ENCODE peak calls at places on chromosomes 13 and 19, in four cellular contexts. Y is SK-N-SH, Q is GM12878, I is K562. D is an unnamed sample.
A peak's percentile ranks its signal among the peaks of the same experiment; 100 is the strongest.

GRCh38 chr19:6519289-6519688 is 11.5 kb upstream of the TNFSF9 start:
- DNase-seq in Y (no peak), Q (no peak), I (no peak), D (no peak)

GRCh38 chr13:113548171-113548641 is 36.3 kb upstream of the TFDP1 start:
- DNase-seq in Y (peak; percentile 30), Q (no peak), I (no peak), D (peak; percentile 49)

GRCh38 chr13:51793570-51794273 is 10.2 kb downstream of the DHRS12 start:
- DNase-seq in Y (no peak), Q (peak; percentile 70), I (peak; percentile 73), D (no peak)

GRCh38 chr13:49935171-49936084 is 712 bp downstream of the SPRYD7 start:
- DNase-seq in Y (no peak), Q (no peak), I (peak; percentile 76), D (peak; percentile 3)

GRCh38 chr19:40053491-40053890 is 2.5 kb downstream of the ZNF780B start:
- DNase-seq in Y (no peak), Q (no peak), I (no peak), D (no peak)

GRCh38 chr13:76764429-76764828 is 121.8 kb downstream of the KCTD12 start:
- DNase-seq in Y (no peak), Q (no peak), I (no peak), D (no peak)

GRCh38 chr13:100941377-100941776 is 266.8 kb upstream of the TMTC4 start:
- DNase-seq in Y (no peak), Q (no peak), I (no peak), D (no peak)

GRCh38 chr13:40786568-40786996 is 2.8 kb upstream of the SLC25A15 start:
- DNase-seq in Y (no peak), Q (no peak), I (peak; percentile 44), D (no peak)

GRCh38 chr19:54653181-54653809 is 9.5 kb upstream of the LILRB4 start:
- DNase-seq in Y (peak; percentile 41), Q (no peak), I (peak; percentile 54), D (no peak)

DNA sequence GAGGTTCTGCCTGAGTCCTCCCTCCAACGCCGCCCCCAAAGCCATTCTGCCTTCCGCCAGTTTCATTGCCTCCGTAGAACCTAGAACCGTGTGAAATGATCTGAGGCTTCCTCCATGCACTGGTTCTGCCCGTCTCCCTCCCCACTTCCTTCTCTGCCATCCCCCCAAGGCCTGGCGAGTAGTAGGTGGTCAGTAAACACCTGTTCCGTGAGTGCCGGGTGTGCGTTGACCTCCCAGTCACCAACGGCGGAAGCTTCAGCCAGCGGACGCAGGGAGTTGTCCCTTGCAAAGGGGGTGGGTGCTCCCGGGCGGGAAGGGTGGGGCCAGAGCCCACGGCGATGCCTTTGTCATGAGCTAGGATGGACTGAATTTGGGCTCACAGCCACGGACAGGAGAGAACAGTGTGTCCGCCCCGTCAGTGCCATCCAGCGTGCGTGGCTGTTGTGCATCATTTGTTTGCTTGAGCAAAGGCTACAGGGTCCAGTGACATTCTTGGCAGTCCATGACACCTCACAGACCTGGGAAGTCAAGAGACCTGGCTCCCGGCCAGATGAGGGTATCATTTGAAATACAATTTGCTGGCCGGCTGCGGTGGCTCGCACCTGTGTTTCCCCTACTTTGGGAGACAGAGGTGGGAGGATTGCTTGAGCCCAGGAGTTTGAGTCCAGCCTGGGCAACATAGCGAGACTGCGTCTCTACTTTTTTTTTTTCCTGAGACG is 43.1 kb downstream of the NFIC start:
- DNase-seq in Y (peak; percentile 50), Q (no peak), I (no peak), D (no peak)
- H3K27ac ChIP-seq in Y (peak overlapping the region; percentile 39), Q (no peak overlapping the region), I (no peak overlapping the region), D (no peak overlapping the region)

DNA sequence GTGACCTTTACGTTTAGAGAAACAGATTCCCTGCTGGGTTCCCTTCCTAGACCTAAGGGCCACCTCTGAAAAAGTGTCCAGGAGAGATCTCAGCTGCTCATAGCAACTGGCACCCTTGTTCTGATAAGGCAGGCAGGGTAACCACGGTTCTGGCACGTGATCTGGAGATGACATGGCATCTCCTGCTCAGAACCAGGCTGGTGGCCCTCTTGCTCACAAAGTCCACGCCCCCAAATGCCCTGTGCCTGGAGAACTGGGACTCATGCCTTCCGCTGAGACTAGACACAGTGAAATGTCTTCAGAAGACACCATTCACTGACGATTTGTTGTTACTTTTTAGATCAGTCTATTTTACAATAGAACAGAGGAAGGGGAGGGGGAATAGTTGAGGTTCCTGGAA is 174.1 kb downstream of the ZNF536 start:
- DNase-seq in Y (no peak), Q (no peak), I (no peak), D (no peak)
- TF ChIP-seq NRF1 in Y (no peak), Q (no peak), I (no peak), D (no peak)

GRCh38 chr13:42815686-42816085 is 34.3 kb downstream of the FAM216B start:
- DNase-seq in Y (no peak), Q (no peak), I (no peak), D (no peak)
- H3K27ac ChIP-seq in Y (no peak overlapping the region), Q (no peak overlapping the region), I (no peak overlapping the region), D (no peak overlapping the region)

DNA sequence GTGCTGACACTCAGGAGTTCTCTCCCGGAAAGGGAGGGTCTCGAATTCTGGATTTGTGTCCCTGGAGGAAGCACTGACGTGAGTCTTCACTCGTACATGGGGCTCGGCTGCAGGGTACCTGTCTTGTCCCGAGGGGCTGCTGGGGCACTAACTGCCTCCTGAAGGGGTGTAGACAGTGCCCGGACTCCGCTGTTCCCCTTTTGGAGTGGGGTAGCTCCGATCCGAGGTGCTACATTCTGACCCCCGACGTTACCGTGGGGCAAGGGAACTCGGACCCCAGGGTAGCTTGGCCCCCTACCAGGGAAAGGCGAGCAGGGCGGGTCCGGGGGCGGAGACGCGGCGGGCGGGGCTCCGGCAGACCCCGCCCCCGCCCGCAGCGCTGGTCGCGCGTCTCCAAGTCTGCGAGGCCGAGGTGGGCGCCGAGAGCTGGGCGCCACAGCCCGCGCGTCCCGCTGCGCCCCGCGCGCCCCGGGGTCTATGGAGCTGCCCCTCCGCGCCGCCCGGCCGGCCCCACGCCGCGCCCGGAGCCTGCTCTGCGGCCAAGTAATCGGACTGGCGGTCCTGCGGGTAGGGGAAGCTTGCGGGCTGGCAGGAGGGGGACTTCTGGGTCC is at the start of gene NPAS1:
- DNase-seq in Y (peak; percentile 75), Q (no peak), I (peak; percentile 40), D (peak; percentile 84)
- TF ChIP-seq NRF1 in Y (no peak), Q (no peak), I (no peak), D (no peak)

DNA sequence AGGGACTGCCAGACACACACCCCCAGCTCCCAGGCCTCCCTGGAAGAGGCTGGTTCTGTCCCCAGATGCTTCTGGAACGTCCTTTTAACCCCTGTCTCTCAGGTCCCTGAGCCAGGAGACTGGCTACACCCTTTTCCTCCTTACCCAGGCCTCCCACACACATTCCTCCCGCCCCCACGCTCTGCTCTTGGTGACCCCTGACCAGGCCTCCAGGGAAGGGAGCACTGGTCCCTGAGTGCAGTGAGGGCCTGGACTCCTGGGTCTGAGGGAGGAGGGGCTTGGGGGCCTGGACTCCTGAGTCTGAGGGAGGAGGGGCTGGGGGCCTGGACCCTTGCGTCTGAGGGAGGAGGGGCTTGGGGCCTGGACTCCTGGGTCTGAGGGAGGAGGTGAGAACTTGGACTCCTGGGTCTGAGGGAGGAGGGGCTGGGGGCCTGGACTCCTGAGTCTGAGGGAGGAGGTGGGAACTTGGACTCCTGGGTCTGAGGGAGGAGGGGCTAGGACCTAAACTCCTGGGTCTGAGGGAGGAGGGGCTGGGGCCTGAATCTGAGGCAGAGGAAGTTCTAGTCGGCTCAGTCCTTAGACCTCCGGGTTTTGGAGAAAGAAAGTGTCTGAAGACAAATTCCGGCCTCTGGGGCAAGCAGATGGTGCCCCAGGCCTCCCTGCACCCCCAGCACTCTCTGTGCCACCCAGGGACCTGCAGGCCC is 530 bp downstream of the KLK6 start:
- DNase-seq in Y (no peak), Q (no peak), I (no peak), D (no peak)
- H3K27ac ChIP-seq in Y (no peak overlapping the region), Q (no peak overlapping the region), I (no peak overlapping the region), D (no peak overlapping the region)

GRCh38 chr19:4573682-4574081 is 14.2 kb upstream of the SEMA6B start:
- DNase-seq in Y (no peak), Q (no peak), I (no peak), D (no peak)

GRCh38 chr19:4578552-4579248 is 19.2 kb upstream of the SEMA6B start:
- DNase-seq in Y (peak; percentile 24), Q (no peak), I (no peak), D (no peak)

GRCh38 chr19:4575978-4576933 is 16.8 kb upstream of the SEMA6B start:
- DNase-seq in Y (peak; percentile 85), Q (no peak), I (peak; percentile 81), D (no peak)

GRCh38 chr19:4577020-4577782 is 17.7 kb upstream of the SEMA6B start:
- DNase-seq in Y (peak; percentile 55), Q (no peak), I (peak; percentile 67), D (peak; percentile 55)

GRCh38 chr19:4575267-4575793 is 15.8 kb upstream of the SEMA6B start:
- DNase-seq in Y (peak; percentile 58), Q (no peak), I (peak; percentile 73), D (peak; percentile 95)
- TF ChIP-seq NRF1 in Y (no peak), Q (no peak), I (no peak), D (no peak)

GRCh38 chr19:610801-611505 is 21.3 kb downstream of the HCN2 start:
- DNase-seq in Y (peak; percentile 87), Q (no peak), I (peak; percentile 91), D (no peak)

GRCh38 chr19:608155-609000 is 18.7 kb downstream of the HCN2 start:
- DNase-seq in Y (peak; percentile 88), Q (no peak), I (no peak), D (no peak)

GRCh38 chr19:607301-608154 is 17.8 kb downstream of the HCN2 start:
- DNase-seq in Y (no peak), Q (no peak), I (no peak), D (no peak)

GRCh38 chr19:610071-610800 is 20.6 kb downstream of the HCN2 start:
- DNase-seq in Y (no peak), Q (no peak), I (no peak), D (no peak)

GRCh38 chr19:609001-609340 is 19.3 kb downstream of the HCN2 start:
- DNase-seq in Y (peak; percentile 89), Q (no peak), I (no peak), D (no peak)
- H3K27ac ChIP-seq in Y (peak overlapping the region; percentile 80), Q (no peak overlapping the region), I (no peak overlapping the region), D (no peak overlapping the region)

DNA sequence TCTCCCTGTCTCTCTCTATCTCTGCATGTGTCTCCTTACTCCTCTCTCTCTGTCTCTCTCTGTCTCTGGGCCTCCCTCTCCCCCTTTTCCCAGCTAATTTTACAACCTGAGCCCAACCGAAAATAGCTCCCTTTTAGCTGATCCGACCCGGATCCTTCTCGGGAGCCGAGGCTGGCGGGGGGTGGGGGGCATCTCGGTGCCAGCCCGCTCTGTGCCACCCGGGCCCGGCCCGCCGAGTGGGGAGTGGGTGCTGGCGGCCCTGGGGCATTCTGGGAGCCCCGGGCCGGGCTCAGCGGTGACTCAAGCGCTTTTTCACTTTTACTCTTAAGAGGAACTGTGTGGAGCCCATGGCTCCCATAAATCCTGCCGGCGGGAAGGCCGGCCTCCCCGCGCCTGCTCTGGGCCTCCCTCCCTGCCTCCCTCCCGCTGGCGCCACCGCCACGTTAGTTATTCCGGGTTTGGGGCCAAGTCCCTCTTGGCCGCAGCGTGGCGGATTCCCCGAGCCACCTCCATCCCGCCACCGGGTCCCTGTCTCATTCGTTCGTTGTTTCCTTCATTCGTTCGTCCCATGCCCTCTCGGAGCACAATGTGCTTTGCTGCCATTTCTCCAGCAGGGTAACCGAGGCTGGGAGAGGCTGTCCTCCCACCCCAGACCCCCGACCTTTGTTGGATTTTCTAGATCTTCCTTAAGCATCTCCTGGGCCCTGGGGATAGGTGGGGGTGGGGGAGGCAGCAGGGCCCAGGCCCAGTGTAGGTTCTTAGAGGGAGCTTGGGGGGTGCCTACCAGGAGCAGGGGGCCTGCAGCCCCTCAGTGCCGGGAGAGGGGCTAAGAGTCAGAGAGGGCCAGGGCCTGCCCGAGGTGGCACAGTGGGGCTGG is 3.2 kb downstream of the NFIC start:
- DNase-seq in Y (no peak), Q (no peak), I (peak; percentile 61), D (no peak)
- TF ChIP-seq NRF1 in Y (no peak), Q (no peak), I (peak; percentile 68), D (no peak)

GRCh38 chr13:39394811-39395685 is 207.9 kb downstream of the LHFPL6 start:
- DNase-seq in Y (peak; percentile 18), Q (no peak), I (no peak), D (no peak)
- H3K27ac ChIP-seq in Y (no peak overlapping the region), Q (no peak overlapping the region), I (no peak overlapping the region), D (no peak overlapping the region)